ENCODE peak calls at places on chromosome 14, in six cellular contexts. L is upper lobe of right lung; E is pancreas; C is CD8-positive, alpha-beta T cell; A is RWPE2; D is K562. H is an unnamed sample.

GRCh38 chr14:89293349-89293916 is 123.6 kb downstream of the FOXN3 start:
- ATAC-seq in L (no peak), E (peak), C (no peak), A (no peak), D (no peak), H (no peak)

GRCh38 chr14:101855958-101856357 is 94.4 kb downstream of the PPP2R5C start:
- ATAC-seq in L (no peak), E (no peak), C (no peak), A (no peak), D (peak), H (no peak)

GRCh38 chr14:69997849-69998248 is 118.6 kb downstream of the SMOC1 start:
- ATAC-seq in L (peak), E (peak), C (no peak), A (peak), D (no peak), H (peak)

GRCh38 chr14:104011824-104012517 is 69.6 kb upstream of the RD3L start:
- ATAC-seq in L (peak), E (peak), C (no peak), A (peak), D (no peak), H (no peak)

GRCh38 chr14:76995279-76996035 is 33.1 kb downstream of the IRF2BPL start:
- ATAC-seq in L (no peak), E (peak), C (no peak), A (no peak), D (no peak), H (no peak)

GRCh38 chr14:92520102-92520651 is 6.6 kb downstream of the RIN3 start:
- ATAC-seq in L (peak), E (no peak), C (no peak), A (no peak), D (no peak), H (no peak)

GRCh38 chr14:97301931-97302559 is 504.9 kb downstream of the VRK1 start:
- ATAC-seq in L (no peak), E (no peak), C (no peak), A (no peak), D (no peak), H (no peak)

GRCh38 chr14:93082576-93083001 is 33.1 kb downstream of the ITPK1 start:
- ATAC-seq in L (peak), E (no peak), C (no peak), A (no peak), D (no peak), H (no peak)

GRCh38 chr14:53786045-53786444 is 170.6 kb downstream of the BMP4 start:
- ATAC-seq in L (no peak), E (no peak), C (no peak), A (no peak), D (no peak), H (no peak)

GRCh38 chr14:54683882-54684794 is 117.2 kb downstream of the SAMD4A start:
- ATAC-seq in L (peak), E (peak), C (no peak), A (peak), D (no peak), H (peak)

GRCh38 chr14:50657753-50658152 is 10.4 kb downstream of the SAV1 start:
- ATAC-seq in L (no peak), E (peak), C (no peak), A (no peak), D (no peak), H (no peak)

GRCh38 chr14:38209572-38210159 is 2.0 kb downstream of the SSTR1 start:
- ATAC-seq in L (no peak), E (no peak), C (no peak), A (no peak), D (no peak), H (peak)

GRCh38 chr14:38212996-38213395 is 5.3 kb downstream of the SSTR1 start:
- ATAC-seq in L (no peak), E (no peak), C (no peak), A (no peak), D (no peak), H (no peak)

GRCh38 chr14:38210168-38210567 is 2.5 kb downstream of the SSTR1 start:
- ATAC-seq in L (peak), E (no peak), C (no peak), A (peak), D (no peak), H (no peak)

GRCh38 chr14:38210587-38211257 is 3.0 kb downstream of the SSTR1 start:
- ATAC-seq in L (peak), E (no peak), C (no peak), A (no peak), D (no peak), H (no peak)

DNA sequence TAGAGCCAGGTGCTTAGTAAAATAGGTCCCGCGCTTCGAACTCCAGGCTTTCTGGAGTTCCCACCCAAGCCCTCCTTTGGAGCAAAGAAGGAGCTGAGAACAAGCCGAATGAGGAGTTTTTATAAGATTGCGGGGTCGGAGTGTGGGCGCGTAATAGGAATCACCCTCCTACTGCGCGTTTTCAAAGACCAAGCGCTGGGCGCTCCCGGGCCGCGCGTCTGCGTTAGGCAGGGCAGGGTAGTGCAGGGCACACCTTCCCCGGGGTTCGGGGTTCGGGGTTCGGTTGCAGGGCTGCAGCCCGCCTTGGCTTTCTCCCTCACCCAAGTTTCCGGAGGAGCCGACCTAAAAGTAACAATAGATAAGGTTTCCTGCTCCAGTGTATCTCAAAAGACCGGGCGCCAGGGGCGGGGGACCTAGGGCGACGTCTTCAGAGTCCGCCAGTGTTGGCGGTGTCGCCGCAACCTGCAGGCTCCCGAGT is 3.6 kb downstream of the SSTR1 start:
- ATAC-seq in L (peak), E (no peak), C (no peak), A (no peak), D (no peak), H (no peak)
- H3K4me3 ChIP-seq in L (peak), E (no peak), C (no peak), A (no peak), D (no peak), H (no peak)

DNA sequence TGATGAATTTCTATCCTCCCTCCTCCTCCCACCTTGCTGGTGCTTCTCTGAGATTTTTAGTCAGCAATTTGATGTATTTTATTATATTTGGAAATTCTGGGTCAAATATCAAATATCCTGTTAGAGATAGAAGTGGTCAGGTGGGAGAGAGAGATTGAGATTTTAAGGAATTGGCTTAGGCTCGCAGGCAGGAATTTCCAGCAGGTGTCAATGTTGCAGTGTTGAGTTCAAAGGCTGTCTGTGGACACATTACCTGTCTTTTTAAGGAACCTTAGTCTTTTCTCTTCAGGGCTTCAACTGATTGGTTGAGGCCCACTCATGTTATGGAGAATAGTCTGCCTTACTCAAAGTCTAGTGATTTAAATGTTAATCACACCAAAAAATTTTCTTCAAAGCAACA is 457.3 kb downstream of the FLRT2 start:
- ATAC-seq in L (no peak), E (no peak), C (no peak), A (no peak), D (no peak), H (no peak)
- H3K27ac ChIP-seq in L (no peak), E (no peak), C (no peak), A (no peak), D (no peak), H (no peak)

DNA sequence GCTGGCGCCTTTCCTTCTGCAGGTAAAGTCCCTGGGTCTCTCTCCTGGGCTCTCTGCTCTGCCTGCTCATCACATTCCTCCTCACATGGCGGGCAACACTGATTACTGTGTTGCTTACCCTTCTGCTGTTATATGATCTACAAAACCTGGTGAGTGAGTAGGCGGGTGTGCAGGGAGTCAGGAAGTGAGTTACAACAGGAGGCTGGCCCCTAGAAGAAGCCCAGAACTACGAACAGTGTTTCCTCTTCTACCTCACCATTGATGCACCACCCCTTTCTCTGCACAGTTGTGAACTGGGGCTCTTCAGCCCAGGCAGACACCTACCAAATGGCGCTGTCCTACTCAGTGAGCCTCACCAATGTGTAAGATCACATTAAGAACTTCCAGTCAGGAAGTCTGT is 4.9 kb upstream of the KLHL33 start:
- ATAC-seq in L (peak), E (no peak), C (peak), A (no peak), D (no peak), H (no peak)
- TF ChIP-seq CTCF in L (no peak), E (no peak), C (no peak), A (no peak), D (no peak), H (no peak)

DNA sequence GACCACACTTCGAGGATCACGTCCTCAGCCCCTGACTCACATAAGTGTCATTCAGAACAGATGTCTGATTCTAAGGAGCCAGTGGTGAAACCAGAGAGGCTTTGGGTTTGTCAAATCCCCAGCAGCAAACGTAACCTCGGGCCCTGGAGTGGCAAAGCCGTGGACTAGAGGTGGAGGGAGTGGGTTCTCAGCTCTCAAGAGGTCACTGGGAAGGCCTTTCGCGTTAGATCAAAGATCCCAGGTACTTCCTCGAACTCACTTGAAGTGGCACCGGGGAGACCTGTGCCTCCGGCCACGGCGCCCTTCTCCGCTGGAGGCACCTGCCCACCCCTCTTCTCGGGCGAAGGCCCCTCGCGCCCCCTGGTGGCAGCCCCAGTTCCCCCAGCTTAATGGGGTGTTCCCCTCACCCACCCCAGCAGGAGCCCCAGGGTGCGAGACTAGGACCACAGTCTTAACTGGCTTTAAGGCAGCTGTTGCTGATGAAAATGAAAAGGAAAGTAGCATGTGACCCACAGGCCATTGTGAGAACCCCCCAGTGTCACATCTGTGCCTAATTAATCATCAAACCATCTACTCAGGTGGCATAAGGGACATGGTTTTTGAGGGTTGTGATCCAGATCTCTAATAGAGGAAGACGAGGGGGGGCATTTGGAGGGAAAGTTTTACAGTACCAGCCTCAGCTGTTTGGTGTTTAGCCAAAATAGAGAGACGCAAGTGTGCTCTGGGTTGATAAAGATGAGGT is 672 bp upstream of the ESR2 start:
- ATAC-seq in L (peak), E (peak), C (peak), A (peak), D (peak), H (no peak)
- H3K4me3 ChIP-seq in L (peak), E (peak), C (peak), A (no peak), D (peak), H (peak)

DNA sequence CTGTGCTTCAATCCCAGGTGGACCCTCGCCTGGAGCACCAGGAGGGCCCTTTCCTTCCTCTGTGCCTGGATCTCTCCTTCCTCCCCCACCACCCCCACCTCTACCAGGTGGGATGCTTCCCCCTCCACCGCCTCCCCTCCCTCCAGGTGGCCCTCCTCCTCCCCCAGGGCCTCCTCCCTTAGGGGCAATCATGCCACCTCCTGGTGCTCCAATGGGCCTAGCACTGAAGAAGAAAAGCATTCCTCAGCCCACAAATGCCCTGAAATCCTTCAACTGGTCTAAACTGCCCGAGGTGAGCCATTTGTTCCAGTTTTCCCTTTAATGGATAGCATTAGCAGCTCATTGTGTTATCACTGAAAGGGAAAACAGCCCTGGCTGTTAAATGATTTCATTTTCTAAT is 134.0 kb downstream of the GPR135 start:
- ATAC-seq in L (no peak), E (no peak), C (no peak), A (no peak), D (no peak), H (no peak)
- H3K27ac ChIP-seq in L (peak), E (no peak), C (no peak), A (no peak), D (no peak), H (peak)

DNA sequence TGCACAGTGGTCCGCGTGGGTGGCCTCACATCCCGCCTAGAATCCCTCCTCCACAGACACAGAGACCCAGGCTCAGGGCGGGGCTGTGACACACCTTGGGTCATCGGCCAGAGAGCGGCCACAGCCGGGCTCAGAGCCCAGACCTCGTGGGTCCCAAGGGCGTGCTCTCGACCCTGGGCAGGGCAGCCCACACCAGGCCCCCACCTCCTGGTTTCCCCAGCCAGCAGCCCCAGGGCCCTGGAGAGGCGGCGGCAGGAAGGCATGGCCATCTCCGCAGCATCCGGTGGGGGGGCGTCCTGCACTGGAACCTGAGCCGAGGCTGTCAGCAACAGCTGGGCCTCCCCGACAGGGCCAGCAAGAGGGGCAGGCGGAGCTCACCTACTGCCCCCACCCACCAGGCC is 15.2 kb downstream of the JAG2 start:
- ATAC-seq in L (peak), E (no peak), C (no peak), A (no peak), D (peak), H (peak)
- TF ChIP-seq CTCF in L (no peak), E (no peak), C (no peak), A (no peak), D (no peak), H (no peak)

GRCh38 chr14:52314521-52315354 is 626 bp downstream of the PTGER2 start:
- ATAC-seq in L (peak), E (peak), C (peak), A (peak), D (no peak), H (peak)

GRCh38 chr14:52313493-52313881 is 625 bp upstream of the PTGER2 start:
- ATAC-seq in L (no peak), E (no peak), C (no peak), A (no peak), D (no peak), H (no peak)

GRCh38 chr14:52315355-52315718 is 1.2 kb downstream of the PTGER2 start:
- ATAC-seq in L (peak), E (peak), C (peak), A (no peak), D (no peak), H (no peak)

GRCh38 chr14:52313903-52314481 is at the start of gene PTGER2:
- ATAC-seq in L (peak), E (peak), C (peak), A (peak), D (peak), H (peak)

DNA sequence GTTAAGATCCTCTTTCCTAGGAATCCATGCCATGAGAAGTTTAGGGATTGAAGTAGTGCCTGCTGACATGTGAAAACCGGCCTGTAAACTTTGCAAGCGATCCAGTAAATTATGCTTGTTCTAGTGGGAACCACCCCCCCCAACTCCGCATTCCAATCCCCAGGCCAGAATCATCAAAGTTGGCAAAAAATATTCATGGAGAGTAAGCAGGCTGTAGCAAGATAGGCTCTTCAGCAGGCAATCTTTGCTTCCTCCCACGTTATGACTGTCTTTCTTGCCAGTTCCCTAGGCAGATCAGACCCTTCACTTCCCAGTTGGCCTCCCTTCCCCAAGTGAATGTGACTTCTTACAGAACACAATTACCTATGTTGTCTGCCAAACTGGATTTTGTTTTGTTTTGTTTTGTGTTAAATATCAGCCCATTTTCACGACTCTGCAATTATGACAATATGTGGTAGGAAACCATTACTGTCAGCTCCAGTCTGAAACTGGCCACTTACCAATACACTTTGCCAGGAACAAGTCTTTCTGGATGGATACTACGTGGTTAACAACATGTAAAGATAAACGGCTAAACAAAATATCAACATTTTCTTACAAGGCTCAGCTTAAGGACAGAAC is 1.1 kb upstream of the PTGER2 start:
- ATAC-seq in L (peak), E (no peak), C (no peak), A (no peak), D (no peak), H (no peak)
- H3K4me3 ChIP-seq in L (peak), E (no peak), C (peak), A (no peak), D (no peak), H (peak)

DNA sequence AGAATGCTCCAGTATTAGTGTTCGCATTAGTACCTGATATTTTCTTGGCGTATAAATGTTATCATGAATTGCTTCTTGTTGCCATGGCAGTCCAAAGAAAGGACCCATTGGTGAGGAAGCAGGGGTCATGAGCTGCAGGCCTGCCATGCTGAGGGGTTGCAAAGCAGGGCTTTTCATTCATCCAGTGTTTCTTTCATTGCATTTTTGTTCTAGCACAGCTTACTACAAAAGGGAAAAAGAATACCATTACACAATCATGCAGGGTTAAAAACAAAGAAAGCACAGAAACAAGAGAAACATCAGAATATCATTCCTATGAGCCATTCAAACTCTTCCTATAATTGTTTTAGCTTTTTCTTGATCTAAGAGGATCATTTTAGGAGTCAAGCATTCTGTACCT is 24.0 kb downstream of the DICER1 start:
- ATAC-seq in L (no peak), E (no peak), C (no peak), A (no peak), D (no peak), H (no peak)
- H3K27ac ChIP-seq in L (no peak), E (no peak), C (no peak), A (no peak), D (no peak), H (no peak)

GRCh38 chr14:86153480-86153879 is 623.5 kb downstream of the FLRT2 start:
- ATAC-seq in L (no peak), E (no peak), C (no peak), A (no peak), D (no peak), H (no peak)
- TF ChIP-seq CTCF in L (no peak), E (no peak), C (no peak), A (peak), D (no peak), H (no peak)

GRCh38 chr14:37591941-37592287 is 3.1 kb downstream of the FOXA1 start:
- ATAC-seq in L (peak), E (no peak), C (no peak), A (peak), D (no peak), H (no peak)
- H3K4me3 ChIP-seq in L (peak), E (no peak), C (no peak), A (peak), D (no peak), H (no peak)

H was measured in gastroesophageal sphincter.